ENCODE peak calls at places on chromosomes 13 and 19, in six cellular contexts. B is colonic mucosa; H is fibroblast of lung; A is CD8-positive, alpha-beta memory T cell; O is mesenchymal stem cell; L is ovary. U is an unnamed sample. For H3K4me1, the result is how much of the 10 kb centered on the place peaks cover.

GRCh38 chr13:40973409-40973808 is 45.7 kb downstream of the ELF1 start:
- DNase-seq in B (no peak), H (no peak), A (no peak), O (no peak), L (no peak), U (no peak)

GRCh38 chr19:21586341-21587116 is 81.1 kb downstream of the ZNF429 start:
- DNase-seq in B (no peak), H (no peak), A (no peak), O (no peak), L (peak), U (no peak)

GRCh38 chr13:48653074-48654054 is at the start of gene CYSLTR2:
- DNase-seq in B (no peak), H (peak), A (no peak), O (peak), L (no peak), U (no peak)

GRCh38 chr19:42193294-42193693 is 24.2 kb downstream of the DEDD2 start:
- DNase-seq in B (no peak), H (no peak), A (no peak), O (no peak), L (no peak), U (no peak)

GRCh38 chr13:95535243-95535642 is 17.3 kb upstream of the CLDN10 start:
- DNase-seq in B (no peak), H (peak), A (no peak), O (peak), L (no peak), U (peak)

GRCh38 chr19:49338023-49338677 is 2.9 kb downstream of the CD37 start:
- DNase-seq in B (no peak), H (no peak), A (no peak), O (no peak), L (no peak), U (no peak)

GRCh38 chr19:39104104-39104708 is 20.0 kb downstream of the ACP7 start:
- DNase-seq in B (no peak), H (no peak), A (no peak), O (no peak), L (no peak), U (no peak)

GRCh38 chr13:50162001-50162400 is 146.8 kb downstream of the KCNRG start:
- DNase-seq in B (no peak), H (no peak), A (no peak), O (peak), L (no peak), U (no peak)

GRCh38 chr13:40342901-40343300 is 323.5 kb downstream of the FOXO1 start:
- DNase-seq in B (no peak), H (no peak), A (no peak), O (no peak), L (no peak), U (no peak)

GRCh38 chr19:14479985-14480694 is 5.0 kb upstream of the PTGER1 start:
- DNase-seq in B (no peak), H (peak), A (peak), O (peak), L (no peak), U (no peak)

GRCh38 chr19:58001895-58002369 is 688 bp downstream of the ZNF606 start:
- DNase-seq in B (peak), H (peak), A (peak), O (peak), L (no peak), U (no peak)

GRCh38 chr19:52665047-52665446 is 26.9 kb upstream of the ZNF83 start:
- DNase-seq in B (no peak), H (no peak), A (no peak), O (no peak), L (no peak), U (no peak)

GRCh38 chr13:60329221-60329983 is 67.6 kb upstream of the TDRD3 start:
- DNase-seq in B (peak), H (peak), A (no peak), O (peak), L (no peak), U (peak)

GRCh38 chr13:95793018-95793555 is 116.1 kb downstream of the DNAJC3 start:
- DNase-seq in B (no peak), H (peak), A (no peak), O (no peak), L (no peak), U (no peak)

GRCh38 chr13:35699805-35700204 is 223.3 kb upstream of the MAB21L1 start:
- DNase-seq in B (no peak), H (peak), A (no peak), O (peak), L (peak), U (peak)

GRCh38 chr19:19459707-19460251 is 54.3 kb downstream of the GATAD2A start:
- DNase-seq in B (no peak), H (peak), A (peak), O (peak), L (no peak), U (no peak)

GRCh38 chr13:65236841-65237418 is 1993.2 kb downstream of the PCDH9 start:
- DNase-seq in B (no peak), H (no peak), A (no peak), O (no peak), L (no peak), U (no peak)

GRCh38 chr19:40165362-40165937 is 25.8 kb upstream of the MAP3K10 start:
- DNase-seq in B (peak), H (peak), A (peak), O (peak), L (peak), U (no peak)

GRCh38 chr19:48842744-48843162 is 6.5 kb upstream of the HSD17B14 start:
- DNase-seq in B (peak), H (peak), A (peak), O (peak), L (peak), U (peak)

GRCh38 chr19:3942790-3943409 is 10.0 kb downstream of the NMRK2 start:
- DNase-seq in B (no peak), H (no peak), A (no peak), O (no peak), L (no peak), U (no peak)

GRCh38 chr19:38362076-38362945 is 12.1 kb upstream of the PSMD8 start:
- DNase-seq in B (peak), H (peak), A (peak), O (peak), L (peak), U (peak)

GRCh38 chr19:3494559-3494958 is 5.9 kb downstream of the DOHH start:
- DNase-seq in B (no peak), H (no peak), A (no peak), O (no peak), L (no peak), U (no peak)

GRCh38 chr13:21150013-21150412 is 26.3 kb downstream of the SKA3 start:
- DNase-seq in B (no peak), H (no peak), A (no peak), O (peak), L (no peak), U (no peak)

GRCh38 chr13:58955546-58956385 is 1208.0 kb downstream of the DIAPH3 start:
- DNase-seq in B (no peak), H (no peak), A (no peak), O (no peak), L (no peak), U (no peak)

GRCh38 chr13:67643656-67644055 is 413.5 kb upstream of the PCDH9 start:
- DNase-seq in B (no peak), H (no peak), A (no peak), O (no peak), L (no peak), U (no peak)

GRCh38 chr13:73235385-73235784 is 176.6 kb downstream of the KLF5 start:
- DNase-seq in B (no peak), H (peak), A (no peak), O (no peak), L (no peak), U (peak)

GRCh38 chr13:44578064-44578394 is 1.9 kb upstream of the TSC22D1 start:
- DNase-seq in B (no peak), H (peak), A (no peak), O (no peak), L (no peak), U (no peak)

GRCh38 chr13:26247011-26247410 is 6.9 kb upstream of the CDK8 start:
- DNase-seq in B (no peak), H (no peak), A (no peak), O (no peak), L (no peak), U (no peak)

GRCh38 chr13:73522937-73523336 is 464.1 kb downstream of the KLF5 start:
- DNase-seq in B (no peak), H (no peak), A (no peak), O (no peak), L (no peak), U (no peak)

GRCh38 chr13:20320885-20321284 is 88.8 kb upstream of the GJB6 start:
- DNase-seq in B (no peak), H (no peak), A (no peak), O (no peak), L (no peak), U (no peak)

GRCh38 chr13:40776681-40777165 is 5.7 kb upstream of the MRPS31 start:
- DNase-seq in B (no peak), H (peak), A (peak), O (peak), L (no peak), U (peak)

GRCh38 chr19:55087542-55087935 is 11.9 kb downstream of the EPS8L1 start:
- DNase-seq in B (no peak), H (peak), A (no peak), O (no peak), L (no peak), U (no peak)

GRCh38 chr13:21014666-21015170 is 46.7 kb downstream of the LATS2 start:
- DNase-seq in B (no peak), H (peak), A (no peak), O (peak), L (peak), U (peak)

GRCh38 chr19:21328402-21328801 is 808 bp downstream of the ZNF708 start:
- DNase-seq in B (no peak), H (peak), A (no peak), O (no peak), L (no peak), U (no peak)

GRCh38 chr19:38173324-38174041 is 50.5 kb downstream of the DPF1 start:
- DNase-seq in B (no peak), H (peak), A (no peak), O (no peak), L (no peak), U (no peak)

GRCh38 chr13:38868399-38868798 is 122.2 kb downstream of the STOML3 start:
- DNase-seq in B (no peak), H (no peak), A (no peak), O (no peak), L (no peak), U (no peak)

GRCh38 chr13:101049166-101049850 is 367.0 kb downstream of the NALCN start:
- DNase-seq in B (no peak), H (peak), A (no peak), O (no peak), L (no peak), U (no peak)

GRCh38 chr13:112730157-112730671 is 40.4 kb downstream of the ATP11A start:
- DNase-seq in B (no peak), H (no peak), A (no peak), O (no peak), L (peak), U (no peak)

GRCh38 chr19:56076413-56076998 is 44.6 kb downstream of the ZNF787 start:
- DNase-seq in B (peak), H (peak), A (peak), O (peak), L (peak), U (no peak)

GRCh38 chr19:18173572-18174294 is at the start of gene IFI30:
- DNase-seq in B (peak), H (no peak), A (peak), O (peak), L (peak), U (peak)
- H3K27ac ChIP-seq in B (peak), H (no peak), A (peak), O (no peak), L (peak), U (no peak)

GRCh38 chr13:51355217-51355616 is 15.7 kb downstream of the SERPINE3 start:
- DNase-seq in B (no peak), H (no peak), A (no peak), O (no peak), L (no peak), U (no peak)
- H3K4me1 ChIP-seq in B (under half), H (under half), A (under half), O (under half), L (under half), U (under half)

DNA sequence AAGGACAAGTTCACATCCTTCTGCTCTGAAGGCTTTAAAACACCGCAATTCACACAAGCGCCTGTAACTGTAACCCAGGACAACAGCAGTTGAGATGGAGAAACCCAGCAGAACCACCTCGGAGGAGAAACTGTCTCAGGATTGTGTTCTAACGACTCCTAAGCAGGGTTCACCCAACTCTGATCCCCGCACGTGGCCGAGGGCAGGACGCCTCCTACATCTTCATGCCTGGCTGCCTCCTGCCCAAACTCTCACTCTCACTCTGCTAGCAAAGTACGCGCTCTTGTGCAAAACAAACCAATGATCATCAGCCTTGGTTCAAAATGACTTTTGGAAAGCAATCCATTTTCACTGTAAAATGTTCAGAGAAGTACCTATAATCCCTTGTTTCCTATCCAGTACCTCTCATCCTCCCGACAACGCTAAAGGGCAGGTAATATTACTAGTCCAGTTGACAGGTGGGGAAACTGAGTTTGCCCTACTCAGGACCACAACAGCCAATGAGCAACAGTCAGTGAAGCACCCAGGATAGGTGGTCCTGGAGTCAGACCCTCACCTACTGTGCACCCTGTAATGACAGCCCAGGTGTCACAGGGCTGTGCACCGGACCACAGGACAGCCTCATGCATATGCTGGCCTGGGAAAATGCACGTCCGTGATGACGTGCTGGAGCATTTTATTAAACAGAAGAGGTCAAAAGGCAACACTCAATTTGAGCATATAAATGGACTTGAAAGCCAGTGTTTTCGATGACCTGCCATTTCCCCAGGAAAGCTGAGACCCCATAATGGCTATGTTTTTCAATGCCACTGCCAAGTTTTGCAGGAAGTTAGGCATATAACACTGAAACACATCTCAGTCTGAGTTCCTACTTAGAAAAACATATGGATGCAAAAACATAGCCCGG is 25.4 kb downstream of the EPS15L1 start:
- DNase-seq in B (no peak), H (no peak), A (no peak), O (no peak), L (no peak), U (no peak)
- H3K4me3 ChIP-seq in B (no peak), H (no peak), A (no peak), O (peak), L (no peak), U (no peak)

DNA sequence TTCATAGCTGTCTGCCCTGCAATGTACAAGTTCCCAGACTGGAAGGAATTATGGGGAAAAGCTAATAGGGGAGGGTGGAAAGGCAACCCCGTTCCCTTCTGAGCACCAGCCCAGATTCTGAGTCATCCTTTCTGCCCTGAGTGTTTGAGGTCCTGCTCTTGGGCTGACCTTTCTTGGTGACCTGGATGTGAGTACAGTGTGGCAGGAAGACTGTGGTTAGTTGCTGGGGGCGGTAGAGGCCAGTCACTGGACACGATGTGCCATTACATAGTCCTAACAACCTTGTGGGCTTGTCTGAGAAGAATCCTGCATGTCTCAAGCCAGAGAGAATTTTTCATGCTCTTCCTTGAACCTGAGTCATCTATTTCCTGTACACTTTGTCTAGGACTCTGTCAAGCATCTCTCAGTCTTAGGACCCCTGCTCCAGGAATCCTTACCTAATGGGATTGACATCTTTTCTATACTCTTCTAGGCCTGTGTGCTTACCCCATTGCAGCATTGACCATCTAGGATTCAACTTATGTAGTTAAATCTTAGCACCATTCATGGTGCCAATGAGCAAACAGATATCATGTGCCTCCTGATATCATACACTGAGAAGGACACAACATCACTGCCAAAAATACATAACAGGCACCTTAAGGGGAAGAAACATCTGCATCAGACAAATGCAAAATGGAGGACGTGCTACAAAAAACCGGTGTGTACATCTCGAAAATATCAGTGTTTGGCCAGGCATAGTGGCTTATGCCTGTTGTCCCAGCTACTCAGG is 8.1 kb upstream of the ANGPTL4 start:
- DNase-seq in B (no peak), H (peak), A (no peak), O (peak), L (no peak), U (peak)
- H3K27ac ChIP-seq in B (no peak), H (peak), A (no peak), O (peak), L (no peak), U (peak)

DNA sequence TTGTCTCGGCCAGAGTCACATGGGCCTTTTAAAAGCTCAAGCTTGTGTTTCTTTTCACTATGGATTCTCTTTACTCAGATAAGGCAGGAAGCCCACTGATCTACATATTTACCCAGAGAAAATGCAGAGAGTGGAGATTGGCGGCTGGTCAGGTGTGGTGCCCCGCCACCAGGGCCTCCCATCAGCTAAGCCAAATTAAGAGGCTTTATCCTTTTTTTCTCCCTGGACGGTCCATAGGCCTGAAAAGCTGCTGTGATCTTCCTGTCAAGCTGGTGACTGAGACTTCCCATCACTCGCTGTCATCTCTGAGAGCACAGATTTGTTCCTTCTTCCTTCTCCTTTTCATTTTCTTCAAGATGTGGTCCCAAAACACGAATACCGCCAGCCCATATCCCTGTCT is 1.9 kb downstream of the SAFB start:
- DNase-seq in B (no peak), H (no peak), A (no peak), O (no peak), L (no peak), U (no peak)
- H3K4me1 ChIP-seq in B (under half), H (under half), A (half or more), O (under half), L (under half), U (under half)

GRCh38 chr19:495440-496332 is 600 bp upstream of the MADCAM1 start:
- DNase-seq in B (no peak), H (peak), A (no peak), O (peak), L (no peak), U (peak)

GRCh38 chr19:495047-495439 is 1.2 kb upstream of the MADCAM1 start:
- DNase-seq in B (no peak), H (no peak), A (no peak), O (no peak), L (no peak), U (no peak)

GRCh38 chr19:497861-498590 is 1.7 kb downstream of the MADCAM1 start:
- DNase-seq in B (no peak), H (no peak), A (no peak), O (no peak), L (no peak), U (no peak)

GRCh38 chr19:497476-497860 is 1.2 kb downstream of the MADCAM1 start:
- DNase-seq in B (no peak), H (no peak), A (no peak), O (no peak), L (no peak), U (no peak)

GRCh38 chr19:496333-496634 is at the start of gene MADCAM1:
- DNase-seq in B (no peak), H (no peak), A (no peak), O (no peak), L (no peak), U (no peak)
- H3K4me3 ChIP-seq in B (no peak), H (no peak), A (no peak), O (no peak), L (no peak), U (no peak)